ENCODE peak calls at places on chromosomes 13 and 19, in eight cellular contexts. N, Z, C, I, J, W, U and D are unnamed samples.

GRCh38 chr19:12564016-12564664 is 12.9 kb upstream of the ZNF564 start:
- DNase-seq in N (peak), J (peak), Z (peak), W (peak), C (peak), I (peak), U (peak), D (peak)

GRCh38 chr19:22620912-22621311 is 13.2 kb upstream of the ZNF492 start:
- DNase-seq in W (no peak), I (no peak), N (no peak), Z (no peak), U (no peak), C (no peak), J (no peak), D (no peak)

GRCh38 chr13:20721058-20721453 is 17.6 kb downstream of the IL17D start:
- DNase-seq in U (no peak), N (no peak), C (no peak), I (no peak), W (no peak), Z (no peak), J (no peak), D (no peak)

GRCh38 chr19:39407644-39408391 is 1.2 kb downstream of the ZFP36 start:
- DNase-seq in Z (no peak), J (no peak), N (peak), I (no peak), W (peak), C (peak), U (peak), D (no peak)

GRCh38 chr19:17975032-17975431 is 8.1 kb downstream of the KCNN1 start:
- DNase-seq in U (no peak), C (no peak), J (no peak), I (no peak), W (no peak), Z (no peak), N (no peak), D (no peak)

GRCh38 chr13:43664700-43665191 is 122.0 kb downstream of the ENOX1 start:
- DNase-seq in N (peak), Z (peak), I (no peak), C (no peak), W (peak), J (peak), U (no peak), D (no peak)

GRCh38 chr19:45468803-45469131 is 971 bp downstream of the FOSB start:
- DNase-seq in U (peak), C (no peak), J (no peak), I (no peak), W (no peak), N (no peak), Z (no peak), D (no peak)

GRCh38 chr13:37059848-37060192 is 332 bp upstream of the SUPT20H start:
- DNase-seq in C (no peak), Z (no peak), U (no peak), W (no peak), I (no peak), J (no peak), N (no peak), D (no peak)